ENCODE peak calls at places on chromosome 10, in six cellular contexts. One of them, this sample, is unnamed. For H3K9me3 and H3K4me1, the result is how much of the 10 kb centered on the place peaks cover.

GRCh38 chr10:77428776-77429395 is 208.7 kb downstream of the KCNMA1 start:
- DNase-seq in HepG2: peak
- DNase-seq in naive thymus-derived CD4-positive, alpha-beta T cell: no peak
- DNase-seq in A549: peak
- DNase-seq in cardiac muscle cell: peak
- DNase-seq in adipocyte: peak
- DNase-seq in this sample: no peak

GRCh38 chr10:73915206-73915851 is 4.4 kb downstream of the PLAU start:
- DNase-seq in HepG2: no peak
- DNase-seq in naive thymus-derived CD4-positive, alpha-beta T cell: no peak
- DNase-seq in A549: no peak
- DNase-seq in cardiac muscle cell: no peak
- DNase-seq in adipocyte: no peak
- DNase-seq in this sample: no peak

GRCh38 chr10:3554121-3554522 is 230.9 kb downstream of the KLF6 start:
- DNase-seq in HepG2: no peak
- DNase-seq in naive thymus-derived CD4-positive, alpha-beta T cell: no peak
- DNase-seq in A549: no peak
- DNase-seq in cardiac muscle cell: no peak
- DNase-seq in adipocyte: no peak
- DNase-seq in this sample: no peak

GRCh38 chr10:124088944-124089343 is 4.5 kb downstream of the CHST15 start:
- DNase-seq in HepG2: no peak
- DNase-seq in naive thymus-derived CD4-positive, alpha-beta T cell: no peak
- DNase-seq in A549: no peak
- DNase-seq in cardiac muscle cell: no peak
- DNase-seq in adipocyte: no peak
- DNase-seq in this sample: no peak

GRCh38 chr10:26792780-26793495 is 67.8 kb downstream of the ABI1 start:
- DNase-seq in HepG2: no peak
- DNase-seq in naive thymus-derived CD4-positive, alpha-beta T cell: no peak
- DNase-seq in A549: no peak
- DNase-seq in cardiac muscle cell: no peak
- DNase-seq in adipocyte: peak
- DNase-seq in this sample: no peak

GRCh38 chr10:116030576-116030975 is 242.4 kb downstream of the GFRA1 start:
- DNase-seq in HepG2: no peak
- DNase-seq in naive thymus-derived CD4-positive, alpha-beta T cell: no peak
- DNase-seq in A549: no peak
- DNase-seq in cardiac muscle cell: no peak
- DNase-seq in adipocyte: no peak
- DNase-seq in this sample: no peak

GRCh38 chr10:3148994-3149393 is 23.6 kb downstream of the PITRM1 start:
- DNase-seq in HepG2: no peak
- DNase-seq in naive thymus-derived CD4-positive, alpha-beta T cell: no peak
- DNase-seq in A549: no peak
- DNase-seq in cardiac muscle cell: no peak
- DNase-seq in adipocyte: no peak
- DNase-seq in this sample: no peak

GRCh38 chr10:102133373-102134195 is 744 bp downstream of the PPRC1 start:
- DNase-seq in HepG2: peak
- DNase-seq in naive thymus-derived CD4-positive, alpha-beta T cell: peak
- DNase-seq in A549: peak
- DNase-seq in cardiac muscle cell: peak
- DNase-seq in adipocyte: peak
- DNase-seq in this sample: no peak

GRCh38 chr10:79347894-79348639 is 798 bp downstream of the PPIF start:
- DNase-seq in HepG2: peak
- DNase-seq in naive thymus-derived CD4-positive, alpha-beta T cell: peak
- DNase-seq in A549: peak
- DNase-seq in cardiac muscle cell: peak
- DNase-seq in adipocyte: peak
- DNase-seq in this sample: peak

GRCh38 chr10:125094826-125095225 is 65.5 kb downstream of the CTBP2 start:
- DNase-seq in HepG2: no peak
- DNase-seq in naive thymus-derived CD4-positive, alpha-beta T cell: no peak
- DNase-seq in A549: no peak
- DNase-seq in cardiac muscle cell: no peak
- DNase-seq in adipocyte: no peak
- DNase-seq in this sample: no peak

GRCh38 chr10:121910673-121911420 is 17.0 kb downstream of the ATE1 start:
- DNase-seq in HepG2: no peak
- DNase-seq in naive thymus-derived CD4-positive, alpha-beta T cell: no peak
- DNase-seq in A549: peak
- DNase-seq in cardiac muscle cell: no peak
- DNase-seq in adipocyte: peak
- DNase-seq in this sample: no peak

GRCh38 chr10:31157125-31157983 is 125.7 kb upstream of the ZNF438 start:
- DNase-seq in HepG2: no peak
- DNase-seq in naive thymus-derived CD4-positive, alpha-beta T cell: no peak
- DNase-seq in A549: no peak
- DNase-seq in cardiac muscle cell: no peak
- DNase-seq in adipocyte: peak
- DNase-seq in this sample: no peak

GRCh38 chr10:1424648-1425047 is 312.7 kb downstream of the ADARB2 start:
- DNase-seq in HepG2: no peak
- DNase-seq in naive thymus-derived CD4-positive, alpha-beta T cell: no peak
- DNase-seq in A549: no peak
- DNase-seq in cardiac muscle cell: no peak
- DNase-seq in adipocyte: no peak
- DNase-seq in this sample: no peak

GRCh38 chr10:64733980-64734379 is 1212.8 kb downstream of the REEP3 start:
- DNase-seq in HepG2: peak
- DNase-seq in naive thymus-derived CD4-positive, alpha-beta T cell: no peak
- DNase-seq in A549: peak
- DNase-seq in cardiac muscle cell: peak
- DNase-seq in adipocyte: no peak
- DNase-seq in this sample: no peak

GRCh38 chr10:69223028-69223342 is 2.9 kb downstream of the HKDC1 start:
- DNase-seq in HepG2: no peak
- DNase-seq in naive thymus-derived CD4-positive, alpha-beta T cell: no peak
- DNase-seq in A549: no peak
- DNase-seq in cardiac muscle cell: no peak
- DNase-seq in adipocyte: no peak
- DNase-seq in this sample: no peak

GRCh38 chr10:71232089-71232998 is 20.0 kb downstream of the UNC5B start:
- DNase-seq in HepG2: no peak
- DNase-seq in naive thymus-derived CD4-positive, alpha-beta T cell: no peak
- DNase-seq in A549: no peak
- DNase-seq in cardiac muscle cell: no peak
- DNase-seq in adipocyte: no peak
- DNase-seq in this sample: no peak

GRCh38 chr10:88987243-88987726 is 3.3 kb upstream of the FAS start:
- DNase-seq in HepG2: no peak
- DNase-seq in naive thymus-derived CD4-positive, alpha-beta T cell: peak
- DNase-seq in A549: no peak
- DNase-seq in cardiac muscle cell: no peak
- DNase-seq in adipocyte: no peak
- DNase-seq in this sample: no peak

GRCh38 chr10:121618906-121619305 is 20.7 kb upstream of the FGFR2 start:
- DNase-seq in HepG2: no peak
- DNase-seq in naive thymus-derived CD4-positive, alpha-beta T cell: no peak
- DNase-seq in A549: no peak
- DNase-seq in cardiac muscle cell: no peak
- DNase-seq in adipocyte: no peak
- DNase-seq in this sample: no peak

GRCh38 chr10:93518531-93518930 is 22.1 kb downstream of the CEP55 start:
- DNase-seq in HepG2: no peak
- DNase-seq in naive thymus-derived CD4-positive, alpha-beta T cell: no peak
- DNase-seq in A549: no peak
- DNase-seq in cardiac muscle cell: no peak
- DNase-seq in adipocyte: no peak
- DNase-seq in this sample: no peak

GRCh38 chr10:109427421-109427820 is 495.9 kb downstream of the XPNPEP1 start:
- DNase-seq in HepG2: no peak
- DNase-seq in naive thymus-derived CD4-positive, alpha-beta T cell: no peak
- DNase-seq in A549: no peak
- DNase-seq in cardiac muscle cell: no peak
- DNase-seq in adipocyte: peak
- DNase-seq in this sample: no peak

GRCh38 chr10:86711237-86711956 is 43.1 kb downstream of the LDB3 start:
- DNase-seq in HepG2: peak
- DNase-seq in naive thymus-derived CD4-positive, alpha-beta T cell: peak
- DNase-seq in A549: peak
- DNase-seq in cardiac muscle cell: peak
- DNase-seq in adipocyte: peak
- DNase-seq in this sample: peak

GRCh38 chr10:21080246-21080645 is 183.1 kb upstream of the NEBL start:
- DNase-seq in HepG2: no peak
- DNase-seq in naive thymus-derived CD4-positive, alpha-beta T cell: no peak
- DNase-seq in A549: no peak
- DNase-seq in cardiac muscle cell: no peak
- DNase-seq in adipocyte: no peak
- DNase-seq in this sample: no peak

GRCh38 chr10:118568327-118568848 is 27.1 kb downstream of the PRLHR start:
- DNase-seq in HepG2: peak
- DNase-seq in naive thymus-derived CD4-positive, alpha-beta T cell: peak
- DNase-seq in A549: peak
- DNase-seq in cardiac muscle cell: peak
- DNase-seq in adipocyte: peak
- DNase-seq in this sample: peak

GRCh38 chr10:22466763-22467334 is 121.6 kb downstream of the SPAG6 start:
- DNase-seq in HepG2: no peak
- DNase-seq in naive thymus-derived CD4-positive, alpha-beta T cell: no peak
- DNase-seq in A549: no peak
- DNase-seq in cardiac muscle cell: no peak
- DNase-seq in adipocyte: no peak
- DNase-seq in this sample: no peak

GRCh38 chr10:69409968-69410367 is 6.8 kb downstream of the TACR2 start:
- DNase-seq in HepG2: no peak
- DNase-seq in naive thymus-derived CD4-positive, alpha-beta T cell: no peak
- DNase-seq in A549: no peak
- DNase-seq in cardiac muscle cell: no peak
- DNase-seq in adipocyte: no peak
- DNase-seq in this sample: no peak

GRCh38 chr10:19488592-19489280 is 327.5 kb upstream of the PLXDC2 start:
- DNase-seq in HepG2: peak
- DNase-seq in naive thymus-derived CD4-positive, alpha-beta T cell: no peak
- DNase-seq in A549: no peak
- DNase-seq in cardiac muscle cell: peak
- DNase-seq in adipocyte: peak
- DNase-seq in this sample: no peak

GRCh38 chr10:17652585-17652984 is 8.6 kb downstream of the STAM start:
- DNase-seq in HepG2: no peak
- DNase-seq in naive thymus-derived CD4-positive, alpha-beta T cell: no peak
- DNase-seq in A549: no peak
- DNase-seq in cardiac muscle cell: no peak
- DNase-seq in adipocyte: peak
- DNase-seq in this sample: no peak
- H3K9me3 ChIP-seq in HepG2: under half
- H3K9me3 ChIP-seq in naive thymus-derived CD4-positive, alpha-beta T cell: under half
- H3K9me3 ChIP-seq in A549: under half
- H3K9me3 ChIP-seq in cardiac muscle cell: under half
- H3K9me3 ChIP-seq in adipocyte: under half
- H3K9me3 ChIP-seq in this sample: under half

GRCh38 chr10:18402766-18403346 is 248.5 kb downstream of the NSUN6 start:
- DNase-seq in HepG2: no peak
- DNase-seq in naive thymus-derived CD4-positive, alpha-beta T cell: no peak
- DNase-seq in A549: no peak
- DNase-seq in cardiac muscle cell: no peak
- DNase-seq in adipocyte: no peak
- DNase-seq in this sample: no peak

GRCh38 chr10:18399158-18399557 is 252.2 kb downstream of the NSUN6 start:
- DNase-seq in HepG2: no peak
- DNase-seq in naive thymus-derived CD4-positive, alpha-beta T cell: no peak
- DNase-seq in A549: no peak
- DNase-seq in cardiac muscle cell: no peak
- DNase-seq in adipocyte: no peak
- DNase-seq in this sample: no peak

GRCh38 chr10:18400201-18400910 is 251.0 kb downstream of the NSUN6 start:
- DNase-seq in HepG2: peak
- DNase-seq in naive thymus-derived CD4-positive, alpha-beta T cell: no peak
- DNase-seq in A549: peak
- DNase-seq in cardiac muscle cell: no peak
- DNase-seq in adipocyte: no peak
- DNase-seq in this sample: no peak

GRCh38 chr10:18401416-18402195 is 249.8 kb downstream of the NSUN6 start:
- DNase-seq in HepG2: no peak
- DNase-seq in naive thymus-derived CD4-positive, alpha-beta T cell: no peak
- DNase-seq in A549: no peak
- DNase-seq in cardiac muscle cell: no peak
- DNase-seq in adipocyte: no peak
- DNase-seq in this sample: no peak

DNA sequence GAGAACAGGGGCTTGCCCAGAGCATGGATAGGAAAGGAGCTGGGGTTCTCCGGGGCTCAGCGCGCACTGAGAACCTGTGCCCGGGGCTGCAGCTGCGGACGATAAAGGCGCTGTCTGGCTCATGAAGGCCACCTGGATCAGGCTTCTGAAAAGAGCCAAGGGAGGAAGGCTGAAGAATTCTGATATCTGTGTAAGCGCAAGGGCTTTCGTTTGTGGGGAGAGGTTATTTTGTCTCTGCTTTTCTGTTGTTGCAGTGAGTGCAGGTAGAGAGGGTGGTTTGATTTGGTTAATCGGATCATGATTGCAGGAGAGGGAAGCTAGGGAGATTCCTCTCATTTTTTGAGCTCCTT is 250.5 kb downstream of the NSUN6 start:
- DNase-seq in HepG2: no peak
- DNase-seq in naive thymus-derived CD4-positive, alpha-beta T cell: no peak
- DNase-seq in A549: no peak
- DNase-seq in cardiac muscle cell: peak
- DNase-seq in adipocyte: no peak
- DNase-seq in this sample: no peak
- H3K4me3 ChIP-seq in HepG2: no peak
- H3K4me3 ChIP-seq in naive thymus-derived CD4-positive, alpha-beta T cell: no peak
- H3K4me3 ChIP-seq in A549: peak
- H3K4me3 ChIP-seq in cardiac muscle cell: peak
- H3K4me3 ChIP-seq in adipocyte: peak
- H3K4me3 ChIP-seq in this sample: no peak

GRCh38 chr10:45457487-45457886 is 83.5 kb downstream of the ALOX5 start:
- DNase-seq in HepG2: no peak
- DNase-seq in naive thymus-derived CD4-positive, alpha-beta T cell: no peak
- DNase-seq in A549: no peak
- DNase-seq in cardiac muscle cell: no peak
- DNase-seq in adipocyte: no peak
- DNase-seq in this sample: no peak
- H3K4me1 ChIP-seq in HepG2: under half
- H3K4me1 ChIP-seq in naive thymus-derived CD4-positive, alpha-beta T cell: under half
- H3K4me1 ChIP-seq in A549: under half
- H3K4me1 ChIP-seq in cardiac muscle cell: under half
- H3K4me1 ChIP-seq in adipocyte: under half
- H3K4me1 ChIP-seq in this sample: under half

DNA sequence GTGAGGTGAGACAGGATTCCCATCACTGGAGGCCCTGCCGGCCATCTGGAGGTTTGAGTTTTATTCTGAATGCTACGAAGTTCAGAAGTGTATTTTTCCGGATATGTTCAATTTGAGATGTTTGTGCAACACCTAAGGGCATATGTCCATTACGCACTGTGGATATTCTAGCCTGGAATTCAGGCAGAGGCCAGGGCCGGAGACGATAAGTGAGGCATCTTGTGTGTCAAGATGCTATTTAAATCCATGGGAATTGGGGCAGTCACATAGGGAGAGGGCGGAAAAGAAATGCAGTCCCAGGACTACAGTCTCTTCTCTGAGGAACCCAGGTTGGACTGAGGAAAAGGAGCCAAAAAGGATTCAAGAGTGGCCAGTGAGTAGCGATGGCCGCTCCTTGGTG is 1.9 kb upstream of the SUV39H2 start:
- DNase-seq in HepG2: no peak
- DNase-seq in naive thymus-derived CD4-positive, alpha-beta T cell: no peak
- DNase-seq in A549: no peak
- DNase-seq in cardiac muscle cell: no peak
- DNase-seq in adipocyte: no peak
- DNase-seq in this sample: no peak
- H3K9me3 ChIP-seq in HepG2: under half
- H3K9me3 ChIP-seq in naive thymus-derived CD4-positive, alpha-beta T cell: under half
- H3K9me3 ChIP-seq in A549: under half
- H3K9me3 ChIP-seq in cardiac muscle cell: under half
- H3K9me3 ChIP-seq in adipocyte: under half
- H3K9me3 ChIP-seq in this sample: under half

GRCh38 chr10:132994371-132994796 is 52.0 kb upstream of the CFAP46 start:
- DNase-seq in HepG2: no peak
- DNase-seq in naive thymus-derived CD4-positive, alpha-beta T cell: no peak
- DNase-seq in A549: no peak
- DNase-seq in cardiac muscle cell: no peak
- DNase-seq in adipocyte: peak
- DNase-seq in this sample: no peak
- H3K4me3 ChIP-seq in HepG2: peak
- H3K4me3 ChIP-seq in naive thymus-derived CD4-positive, alpha-beta T cell: no peak
- H3K4me3 ChIP-seq in A549: no peak
- H3K4me3 ChIP-seq in cardiac muscle cell: no peak
- H3K4me3 ChIP-seq in adipocyte: peak
- H3K4me3 ChIP-seq in this sample: no peak